ENCODE peak calls at places on chromosomes 11 and 22, in seven cellular contexts. Y is tibial artery, C is kidney epithelial cell, X is WTC11, T is glutamatergic neuron, G is foreskin keratinocyte, F is brain microvascular endothelial cell. N is an unnamed sample.
A peak's percentile ranks its signal among the peaks of the same experiment; 100 is the strongest.

GRCh38 chr11:119320593-119321524 is 3.9 kb upstream of the MCAM start:
- DNase-seq in Y (peak; percentile 62), C (no peak), T (peak; percentile 66), X (peak; percentile 71), F (peak; percentile 36), G (peak; percentile 52), N (no peak)

GRCh38 chr11:130020323-130020722 is 17.7 kb upstream of the PRDM10 start:
- DNase-seq in C (no peak), G (no peak), T (no peak), X (no peak), Y (no peak), F (no peak), N (no peak)

GRCh38 chr22:39214383-39215069 is 30.3 kb downstream of the PDGFB start:
- DNase-seq in F (no peak), C (peak; percentile 77), Y (no peak), X (peak; percentile 57), G (peak; percentile 96), T (no peak), N (no peak)

GRCh38 chr11:57430946-57431345 is 4.0 kb upstream of the SLC43A3 start:
- DNase-seq in F (no peak), X (peak; percentile 35), C (no peak), T (no peak), Y (no peak), G (no peak), N (no peak)

GRCh38 chr22:36595154-36595553 is 66.2 kb upstream of the EIF3D start:
- DNase-seq in X (no peak), Y (no peak), T (no peak), F (no peak), C (no peak), G (no peak), N (no peak)

GRCh38 chr11:76640540-76640939 is 30.0 kb downstream of the LRRC32 start:
- DNase-seq in Y (no peak), F (no peak), X (no peak), T (no peak), C (no peak), G (no peak), N (no peak)

GRCh38 chr11:73330569-73331093 is 22.6 kb downstream of the ARHGEF17 start:
- DNase-seq in C (no peak), Y (no peak), F (peak; percentile 33), T (peak; percentile 57), X (peak; percentile 35), G (no peak), N (peak; percentile 60)

GRCh38 chr22:18970180-18970947 is 34.3 kb upstream of the PRODH start:
- DNase-seq in X (peak; percentile 72), F (no peak), G (no peak), T (peak; percentile 77), Y (no peak), C (no peak), N (peak; percentile 74)

GRCh38 chr22:44438481-44439131 is 59.4 kb downstream of the RTL6 start:
- DNase-seq in Y (no peak), C (no peak), F (no peak), T (no peak), G (no peak), X (no peak), N (no peak)

GRCh38 chr11:7442588-7443215 is 42.6 kb upstream of the OLFML1 start:
- DNase-seq in C (no peak), T (peak; percentile 89), F (peak; percentile 71), G (peak; percentile 32), X (peak; percentile 89), Y (peak; percentile 78), N (peak; percentile 64)

GRCh38 chr11:74671520-74672196 is 59.6 kb downstream of the CHRDL2 start:
- DNase-seq in Y (no peak), T (no peak), C (no peak), X (no peak), G (no peak), F (peak; percentile 48), N (no peak)

GRCh38 chr11:95152878-95153856 is 63.5 kb downstream of the ENDOD1 start:
- DNase-seq in Y (no peak), F (no peak), C (no peak), G (no peak), X (no peak), T (no peak), N (no peak)

GRCh38 chr11:20596629-20597129 is 2.7 kb upstream of the SLC6A5 start:
- DNase-seq in Y (no peak), T (peak; percentile 45), X (peak; percentile 71), G (peak; percentile 60), C (no peak), F (no peak), N (no peak)

GRCh38 chr11:20595101-20595500 is 4.3 kb upstream of the SLC6A5 start:
- DNase-seq in X (no peak), F (no peak), T (no peak), Y (no peak), G (no peak), C (no peak), N (no peak)

GRCh38 chr11:20594274-20595061 is 4.9 kb upstream of the SLC6A5 start:
- DNase-seq in F (no peak), C (no peak), Y (no peak), G (no peak), T (no peak), X (no peak), N (no peak)

GRCh38 chr11:20589796-20590195 is 9.6 kb upstream of the SLC6A5 start:
- DNase-seq in T (no peak), F (no peak), G (no peak), Y (no peak), C (no peak), X (no peak), N (peak; percentile 36)

DNA sequence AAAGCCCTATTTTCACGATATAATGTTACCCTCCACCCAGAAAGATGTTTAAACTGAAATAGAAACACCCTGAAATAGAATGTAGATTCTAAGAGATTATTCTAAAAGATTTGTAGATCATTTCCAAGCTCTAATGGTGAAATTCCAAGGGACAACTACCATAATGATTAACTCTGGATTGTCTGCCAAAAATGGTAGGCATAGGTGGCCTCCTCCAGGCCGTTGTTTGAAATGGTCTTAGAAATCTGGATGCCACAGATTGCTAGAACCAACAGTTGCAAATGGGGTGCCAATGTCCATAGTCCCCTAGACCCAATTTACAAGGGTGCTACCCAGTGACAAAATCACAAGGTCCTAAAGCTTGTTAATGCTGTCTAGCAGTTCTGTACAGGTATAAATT is 6.7 kb upstream of the SLC6A5 start:
- DNase-seq in C (no peak), T (no peak), G (no peak), F (no peak), Y (no peak), X (no peak), N (no peak)
- TF ChIP-seq CTCF in C (no peak), T (no peak), G (peak; percentile 18), F (no peak), Y (no peak), X (no peak), N (no peak)

GRCh38 chr22:32951081-32951806 is 106.9 kb downstream of the SYN3 start:
- DNase-seq in F (no peak), T (peak; percentile 51), Y (no peak), G (no peak), X (peak; percentile 55), C (no peak), N (peak; percentile 50)
- TF ChIP-seq CTCF in F (peak; percentile 12), T (peak; percentile 34), Y (no peak), G (peak; percentile 25), X (peak; percentile 29), C (no peak), N (peak; percentile 64)

GRCh38 chr11:98456281-98456680 is 564.5 kb upstream of the CNTN5 start:
- DNase-seq in G (no peak), X (no peak), F (no peak), C (no peak), T (no peak), Y (no peak), N (no peak)

GRCh38 chr11:98453378-98453777 is 567.4 kb upstream of the CNTN5 start:
- DNase-seq in X (no peak), G (no peak), Y (no peak), C (no peak), F (no peak), T (no peak), N (no peak)

GRCh38 chr11:98455500-98456186 is 565.1 kb upstream of the CNTN5 start:
- DNase-seq in Y (no peak), X (peak; percentile 24), G (no peak), F (no peak), T (no peak), C (no peak), N (no peak)
- TF ChIP-seq CTCF in Y (no peak), X (no peak), G (no peak), F (no peak), T (no peak), C (peak; percentile 23), N (peak; percentile 58)

GRCh38 chr11:11211186-11211585 is 141.9 kb downstream of the CSNK2A3 start:
- DNase-seq in T (no peak), Y (no peak), F (no peak), C (no peak), G (peak; percentile 57), X (no peak), N (no peak)

GRCh38 chr11:11209967-11210366 is 143.1 kb downstream of the CSNK2A3 start:
- DNase-seq in G (no peak), X (no peak), Y (no peak), T (no peak), C (no peak), F (no peak), N (no peak)

GRCh38 chr11:11208994-11209393 is 144.1 kb downstream of the CSNK2A3 start:
- DNase-seq in C (no peak), G (no peak), Y (no peak), F (no peak), T (no peak), X (no peak), N (no peak)

GRCh38 chr11:11206457-11206856 is 146.6 kb downstream of the CSNK2A3 start:
- DNase-seq in G (no peak), Y (no peak), C (no peak), F (no peak), X (no peak), T (no peak), N (no peak)

GRCh38 chr11:11207428-11207827 is 145.6 kb downstream of the CSNK2A3 start:
- DNase-seq in X (no peak), G (no peak), C (no peak), Y (no peak), F (no peak), T (no peak), N (no peak)
- TF ChIP-seq CTCF in X (no peak), G (no peak), C (no peak), Y (no peak), F (no peak), T (no peak), N (peak; percentile 4)

GRCh38 chr22:46056169-46057041 is 79.4 kb upstream of the WNT7B start:
- DNase-seq in X (peak; percentile 10), F (no peak), T (no peak), G (peak; percentile 40), C (no peak), Y (peak; percentile 35), N (peak; percentile 68)
- TF ChIP-seq CTCF in X (no peak), F (no peak), T (no peak), G (no peak), C (no peak), Y (no peak), N (no peak)

DNA sequence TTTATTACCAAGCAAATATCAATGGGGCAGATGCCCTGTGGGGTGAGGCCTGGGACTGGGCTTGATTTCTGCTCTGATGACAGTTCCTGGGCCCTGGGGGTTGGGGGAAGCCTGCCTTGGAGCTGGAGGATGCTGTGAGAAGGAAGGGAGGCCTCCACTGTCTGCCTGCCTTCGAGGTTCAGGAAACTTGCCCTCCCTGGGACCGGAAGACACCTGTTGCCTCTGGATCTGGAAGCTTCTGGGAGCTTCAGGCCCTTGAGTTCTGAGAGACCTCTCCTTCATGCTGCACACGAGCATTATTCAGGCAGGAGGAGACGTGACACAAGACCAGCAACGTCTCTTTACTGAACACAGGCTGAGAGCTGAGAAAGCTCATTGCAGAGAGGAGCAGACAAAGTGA is 64.8 kb downstream of the TP53I11 start:
- DNase-seq in T (no peak), X (no peak), G (no peak), Y (no peak), C (no peak), F (no peak), N (no peak)
- TF ChIP-seq CTCF in T (no peak), X (no peak), G (no peak), Y (no peak), C (no peak), F (no peak), N (no peak)